ENCODE peak calls at places on chromosomes 7 and 10, in ten cellular contexts. One of them, this sample, is unnamed.

GRCh38 chr7:150568714-150569113 is 1.5 kb downstream of the GIMAP4 start:
- DNase-seq in psoas muscle: no peak
- DNase-seq in PC-9: no peak
- DNase-seq in B cell: no peak
- DNase-seq in HFF-Myc: no peak
- DNase-seq in heart left ventricle: no peak
- DNase-seq in GM23338: no peak
- DNase-seq in cardiac muscle cell: no peak
- DNase-seq in esophagus squamous epithelium: no peak
- DNase-seq in coronary artery: no peak
- DNase-seq in this sample: no peak

GRCh38 chr7:158432369-158433270 is 155.0 kb downstream of the PTPRN2 start:
- DNase-seq in heart left ventricle: no peak
- DNase-seq in GM23338: no peak
- DNase-seq in psoas muscle: no peak
- DNase-seq in HFF-Myc: no peak
- DNase-seq in coronary artery: no peak
- DNase-seq in PC-9: no peak
- DNase-seq in B cell: no peak
- DNase-seq in esophagus squamous epithelium: no peak
- DNase-seq in cardiac muscle cell: no peak
- DNase-seq in this sample: no peak

GRCh38 chr7:95491634-95492314 is 6.0 kb downstream of the ASB4 start:
- DNase-seq in GM23338: peak
- DNase-seq in psoas muscle: no peak
- DNase-seq in HFF-Myc: no peak
- DNase-seq in esophagus squamous epithelium: no peak
- DNase-seq in heart left ventricle: no peak
- DNase-seq in cardiac muscle cell: no peak
- DNase-seq in B cell: no peak
- DNase-seq in coronary artery: no peak
- DNase-seq in PC-9: peak
- DNase-seq in this sample: no peak

GRCh38 chr10:30812018-30812851 is 182.7 kb upstream of the LYZL2 start:
- DNase-seq in heart left ventricle: peak
- DNase-seq in coronary artery: peak
- DNase-seq in GM23338: no peak
- DNase-seq in psoas muscle: peak
- DNase-seq in esophagus squamous epithelium: no peak
- DNase-seq in PC-9: no peak
- DNase-seq in cardiac muscle cell: no peak
- DNase-seq in B cell: no peak
- DNase-seq in HFF-Myc: peak
- DNase-seq in this sample: no peak

GRCh38 chr7:100120518-100121085 is 1.2 kb downstream of the CNPY4 start:
- DNase-seq in coronary artery: no peak
- DNase-seq in psoas muscle: no peak
- DNase-seq in PC-9: no peak
- DNase-seq in esophagus squamous epithelium: no peak
- DNase-seq in HFF-Myc: no peak
- DNase-seq in B cell: no peak
- DNase-seq in cardiac muscle cell: no peak
- DNase-seq in heart left ventricle: peak
- DNase-seq in GM23338: no peak
- DNase-seq in this sample: no peak

GRCh38 chr7:12570529-12571461 is at the start of gene SCIN:
- DNase-seq in GM23338: peak
- DNase-seq in esophagus squamous epithelium: no peak
- DNase-seq in psoas muscle: peak
- DNase-seq in B cell: peak
- DNase-seq in PC-9: no peak
- DNase-seq in HFF-Myc: no peak
- DNase-seq in heart left ventricle: no peak
- DNase-seq in coronary artery: no peak
- DNase-seq in cardiac muscle cell: peak
- DNase-seq in this sample: peak

GRCh38 chr10:26733750-26734568 is 36.5 kb downstream of the PDSS1 start:
- DNase-seq in cardiac muscle cell: no peak
- DNase-seq in psoas muscle: no peak
- DNase-seq in esophagus squamous epithelium: no peak
- DNase-seq in coronary artery: no peak
- DNase-seq in GM23338: peak
- DNase-seq in B cell: no peak
- DNase-seq in PC-9: no peak
- DNase-seq in heart left ventricle: no peak
- DNase-seq in HFF-Myc: no peak
- DNase-seq in this sample: no peak

GRCh38 chr10:97399843-97400545 is 1.1 kb downstream of the RRP12 start:
- DNase-seq in B cell: no peak
- DNase-seq in esophagus squamous epithelium: no peak
- DNase-seq in HFF-Myc: no peak
- DNase-seq in heart left ventricle: peak
- DNase-seq in psoas muscle: peak
- DNase-seq in cardiac muscle cell: peak
- DNase-seq in coronary artery: no peak
- DNase-seq in PC-9: peak
- DNase-seq in GM23338: peak
- DNase-seq in this sample: no peak

GRCh38 chr10:58856508-58857240 is 319.8 kb upstream of the PHYHIPL start:
- DNase-seq in PC-9: peak
- DNase-seq in esophagus squamous epithelium: no peak
- DNase-seq in GM23338: peak
- DNase-seq in psoas muscle: peak
- DNase-seq in cardiac muscle cell: peak
- DNase-seq in HFF-Myc: peak
- DNase-seq in coronary artery: peak
- DNase-seq in heart left ventricle: peak
- DNase-seq in B cell: no peak
- DNase-seq in this sample: no peak

GRCh38 chr7:16708980-16709379 is 44.6 kb upstream of the TSPAN13 start:
- DNase-seq in cardiac muscle cell: no peak
- DNase-seq in GM23338: peak
- DNase-seq in coronary artery: no peak
- DNase-seq in psoas muscle: peak
- DNase-seq in PC-9: peak
- DNase-seq in HFF-Myc: peak
- DNase-seq in esophagus squamous epithelium: no peak
- DNase-seq in B cell: no peak
- DNase-seq in heart left ventricle: peak
- DNase-seq in this sample: no peak

GRCh38 chr7:99170730-99171074 is 26.8 kb upstream of the SMURF1 start:
- DNase-seq in esophagus squamous epithelium: no peak
- DNase-seq in cardiac muscle cell: no peak
- DNase-seq in coronary artery: no peak
- DNase-seq in GM23338: no peak
- DNase-seq in heart left ventricle: no peak
- DNase-seq in PC-9: no peak
- DNase-seq in psoas muscle: no peak
- DNase-seq in B cell: no peak
- DNase-seq in HFF-Myc: no peak
- DNase-seq in this sample: no peak

GRCh38 chr10:103281753-103282152 is 4.8 kb downstream of the INA start:
- DNase-seq in coronary artery: no peak
- DNase-seq in GM23338: peak
- DNase-seq in psoas muscle: no peak
- DNase-seq in HFF-Myc: no peak
- DNase-seq in cardiac muscle cell: peak
- DNase-seq in esophagus squamous epithelium: no peak
- DNase-seq in PC-9: no peak
- DNase-seq in B cell: no peak
- DNase-seq in heart left ventricle: no peak
- DNase-seq in this sample: no peak

GRCh38 chr10:86315543-86315942 is 51.1 kb downstream of the GRID1 start:
- DNase-seq in psoas muscle: no peak
- DNase-seq in B cell: no peak
- DNase-seq in esophagus squamous epithelium: no peak
- DNase-seq in coronary artery: no peak
- DNase-seq in PC-9: no peak
- DNase-seq in GM23338: no peak
- DNase-seq in heart left ventricle: no peak
- DNase-seq in cardiac muscle cell: no peak
- DNase-seq in HFF-Myc: no peak
- DNase-seq in this sample: no peak
- TF ChIP-seq CTCF in psoas muscle: no peak
- TF ChIP-seq CTCF in B cell: no peak
- TF ChIP-seq CTCF in esophagus squamous epithelium: no peak
- TF ChIP-seq CTCF in coronary artery: no peak
- TF ChIP-seq CTCF in PC-9: no peak
- TF ChIP-seq CTCF in GM23338: no peak
- TF ChIP-seq CTCF in heart left ventricle: no peak
- TF ChIP-seq CTCF in cardiac muscle cell: no peak
- TF ChIP-seq CTCF in HFF-Myc: no peak
- TF ChIP-seq CTCF in this sample: no peak

GRCh38 chr7:23380556-23380955 is 81.4 kb downstream of the MALSU1 start:
- DNase-seq in cardiac muscle cell: no peak
- DNase-seq in esophagus squamous epithelium: no peak
- DNase-seq in PC-9: no peak
- DNase-seq in heart left ventricle: no peak
- DNase-seq in GM23338: no peak
- DNase-seq in psoas muscle: no peak
- DNase-seq in B cell: no peak
- DNase-seq in HFF-Myc: no peak
- DNase-seq in coronary artery: no peak
- DNase-seq in this sample: no peak
- TF ChIP-seq CTCF in cardiac muscle cell: no peak
- TF ChIP-seq CTCF in esophagus squamous epithelium: no peak
- TF ChIP-seq CTCF in PC-9: no peak
- TF ChIP-seq CTCF in heart left ventricle: no peak
- TF ChIP-seq CTCF in GM23338: no peak
- TF ChIP-seq CTCF in psoas muscle: no peak
- TF ChIP-seq CTCF in B cell: no peak
- TF ChIP-seq CTCF in HFF-Myc: no peak
- TF ChIP-seq CTCF in coronary artery: no peak
- TF ChIP-seq CTCF in this sample: no peak

GRCh38 chr10:13518076-13518692 is 10.6 kb downstream of the BEND7 start:
- DNase-seq in psoas muscle: no peak
- DNase-seq in PC-9: no peak
- DNase-seq in HFF-Myc: no peak
- DNase-seq in esophagus squamous epithelium: no peak
- DNase-seq in cardiac muscle cell: peak
- DNase-seq in coronary artery: no peak
- DNase-seq in B cell: peak
- DNase-seq in GM23338: peak
- DNase-seq in heart left ventricle: no peak
- DNase-seq in this sample: no peak
- TF ChIP-seq CTCF in psoas muscle: peak
- TF ChIP-seq CTCF in PC-9: peak
- TF ChIP-seq CTCF in HFF-Myc: peak
- TF ChIP-seq CTCF in esophagus squamous epithelium: no peak
- TF ChIP-seq CTCF in cardiac muscle cell: peak
- TF ChIP-seq CTCF in coronary artery: no peak
- TF ChIP-seq CTCF in B cell: no peak
- TF ChIP-seq CTCF in GM23338: peak
- TF ChIP-seq CTCF in heart left ventricle: no peak
- TF ChIP-seq CTCF in this sample: peak

GRCh38 chr7:46577394-46577793 is 656.3 kb upstream of the IGFBP3 start:
- DNase-seq in coronary artery: no peak
- DNase-seq in psoas muscle: no peak
- DNase-seq in HFF-Myc: no peak
- DNase-seq in heart left ventricle: no peak
- DNase-seq in esophagus squamous epithelium: no peak
- DNase-seq in PC-9: peak
- DNase-seq in GM23338: no peak
- DNase-seq in B cell: no peak
- DNase-seq in cardiac muscle cell: no peak
- DNase-seq in this sample: no peak

GRCh38 chr7:46576950-46577349 is 655.9 kb upstream of the IGFBP3 start:
- DNase-seq in cardiac muscle cell: no peak
- DNase-seq in esophagus squamous epithelium: no peak
- DNase-seq in heart left ventricle: no peak
- DNase-seq in B cell: no peak
- DNase-seq in coronary artery: no peak
- DNase-seq in HFF-Myc: no peak
- DNase-seq in GM23338: no peak
- DNase-seq in psoas muscle: no peak
- DNase-seq in PC-9: peak
- DNase-seq in this sample: no peak

GRCh38 chr7:46580756-46581155 is 659.7 kb upstream of the IGFBP3 start:
- DNase-seq in heart left ventricle: no peak
- DNase-seq in PC-9: no peak
- DNase-seq in psoas muscle: no peak
- DNase-seq in esophagus squamous epithelium: no peak
- DNase-seq in cardiac muscle cell: no peak
- DNase-seq in coronary artery: no peak
- DNase-seq in GM23338: no peak
- DNase-seq in HFF-Myc: no peak
- DNase-seq in B cell: no peak
- DNase-seq in this sample: no peak

GRCh38 chr7:46583606-46584005 is 662.5 kb upstream of the IGFBP3 start:
- DNase-seq in coronary artery: no peak
- DNase-seq in esophagus squamous epithelium: no peak
- DNase-seq in HFF-Myc: peak
- DNase-seq in B cell: no peak
- DNase-seq in cardiac muscle cell: no peak
- DNase-seq in psoas muscle: no peak
- DNase-seq in GM23338: no peak
- DNase-seq in heart left ventricle: no peak
- DNase-seq in PC-9: peak
- DNase-seq in this sample: no peak

GRCh38 chr7:46581276-46581675 is 660.2 kb upstream of the IGFBP3 start:
- DNase-seq in psoas muscle: no peak
- DNase-seq in HFF-Myc: no peak
- DNase-seq in B cell: no peak
- DNase-seq in cardiac muscle cell: no peak
- DNase-seq in esophagus squamous epithelium: no peak
- DNase-seq in heart left ventricle: no peak
- DNase-seq in PC-9: no peak
- DNase-seq in coronary artery: no peak
- DNase-seq in GM23338: no peak
- DNase-seq in this sample: no peak
- TF ChIP-seq CTCF in psoas muscle: no peak
- TF ChIP-seq CTCF in HFF-Myc: no peak
- TF ChIP-seq CTCF in B cell: no peak
- TF ChIP-seq CTCF in cardiac muscle cell: no peak
- TF ChIP-seq CTCF in esophagus squamous epithelium: no peak
- TF ChIP-seq CTCF in heart left ventricle: no peak
- TF ChIP-seq CTCF in PC-9: no peak
- TF ChIP-seq CTCF in coronary artery: no peak
- TF ChIP-seq CTCF in GM23338: no peak
- TF ChIP-seq CTCF in this sample: no peak

GRCh38 chr10:25245171-25245570 is 70.4 kb downstream of the GPR158 start:
- DNase-seq in B cell: no peak
- DNase-seq in cardiac muscle cell: no peak
- DNase-seq in coronary artery: no peak
- DNase-seq in esophagus squamous epithelium: no peak
- DNase-seq in psoas muscle: no peak
- DNase-seq in GM23338: no peak
- DNase-seq in heart left ventricle: no peak
- DNase-seq in PC-9: no peak
- DNase-seq in HFF-Myc: no peak
- DNase-seq in this sample: no peak
- TF ChIP-seq CTCF in B cell: no peak
- TF ChIP-seq CTCF in cardiac muscle cell: no peak
- TF ChIP-seq CTCF in coronary artery: no peak
- TF ChIP-seq CTCF in esophagus squamous epithelium: no peak
- TF ChIP-seq CTCF in psoas muscle: no peak
- TF ChIP-seq CTCF in GM23338: no peak
- TF ChIP-seq CTCF in heart left ventricle: no peak
- TF ChIP-seq CTCF in PC-9: no peak
- TF ChIP-seq CTCF in HFF-Myc: no peak
- TF ChIP-seq CTCF in this sample: no peak